ENCODE peak calls at places on chromosome 11, in nine cellular contexts. X is AG09319, E is nephron progenitor cell, O is AG04450, J is foreskin fibroblast, S is astrocyte of the cerebellum, W is IMR-90, N is pancreas, G is BE2C. I is an unnamed sample.

GRCh38 chr11:60336767-60337391 is 9.8 kb downstream of the MS4A6E start:
- DNase-seq in X (no peak), E (no peak), O (no peak), J (no peak), S (no peak), W (no peak), N (no peak), G (no peak), I (no peak)

GRCh38 chr11:8382436-8383053 is 118.9 kb upstream of the LMO1 start:
- DNase-seq in X (no peak), E (no peak), O (no peak), J (peak), S (peak), W (peak), N (no peak), G (no peak), I (no peak)

GRCh38 chr11:6404341-6405038 is 14.2 kb downstream of the SMPD1 start:
- DNase-seq in X (no peak), E (no peak), O (no peak), J (peak), S (no peak), W (peak), N (no peak), G (no peak), I (no peak)

GRCh38 chr11:45927332-45927683 is 4.9 kb downstream of the LARGE2 start:
- DNase-seq in X (no peak), E (no peak), O (no peak), J (no peak), S (no peak), W (no peak), N (peak), G (no peak), I (no peak)

GRCh38 chr11:61793084-61793828 is 545 bp downstream of the FEN1 start:
- DNase-seq in X (no peak), E (no peak), O (no peak), J (peak), S (no peak), W (no peak), N (no peak), G (no peak), I (no peak)

GRCh38 chr11:70156291-70157037 is 46.6 kb upstream of the FADD start:
- DNase-seq in X (no peak), E (no peak), O (no peak), J (no peak), S (no peak), W (no peak), N (no peak), G (no peak), I (no peak)

GRCh38 chr11:71373791-71374454 is 74.3 kb downstream of the DHCR7 start:
- DNase-seq in X (no peak), E (no peak), O (no peak), J (no peak), S (no peak), W (no peak), N (no peak), G (no peak), I (no peak)

GRCh38 chr11:44192701-44193100 is 97.2 kb downstream of the EXT2 start:
- DNase-seq in X (no peak), E (no peak), O (no peak), J (no peak), S (no peak), W (no peak), N (no peak), G (no peak), I (no peak)

GRCh38 chr11:12526789-12527188 is 147.4 kb upstream of the TEAD1 start:
- DNase-seq in X (no peak), E (no peak), O (no peak), J (peak), S (peak), W (peak), N (no peak), G (peak), I (no peak)

GRCh38 chr11:120342226-120342625 is 6.0 kb downstream of the ARHGEF12 start:
- DNase-seq in X (no peak), E (no peak), O (no peak), J (no peak), S (no peak), W (no peak), N (no peak), G (no peak), I (no peak)

GRCh38 chr11:34830648-34831047 is 85.5 kb downstream of the APIP start:
- DNase-seq in X (no peak), E (no peak), O (peak), J (peak), S (no peak), W (peak), N (no peak), G (peak), I (no peak)

GRCh38 chr11:46003647-46004046 is 81.2 kb downstream of the LARGE2 start:
- DNase-seq in X (peak), E (no peak), O (no peak), J (no peak), S (no peak), W (peak), N (no peak), G (no peak), I (no peak)

GRCh38 chr11:102120006-102120405 is 9.8 kb downstream of the YAP1 start:
- DNase-seq in X (no peak), E (no peak), O (no peak), J (peak), S (no peak), W (peak), N (no peak), G (no peak), I (no peak)

GRCh38 chr11:73198677-73199076 is 19.4 kb upstream of the P2RY2 start:
- DNase-seq in X (no peak), E (no peak), O (no peak), J (peak), S (no peak), W (no peak), N (no peak), G (no peak), I (no peak)

GRCh38 chr11:82927264-82927880 is 25.8 kb downstream of the DDIAS start:
- DNase-seq in X (peak), E (peak), O (peak), J (peak), S (peak), W (peak), N (no peak), G (peak), I (no peak)

GRCh38 chr11:45182902-45183301 is 36.5 kb downstream of the PRDM11 start:
- DNase-seq in X (no peak), E (no peak), O (no peak), J (peak), S (no peak), W (peak), N (no peak), G (peak), I (peak)

GRCh38 chr11:44911031-44911814 is 39.5 kb downstream of the TP53I11 start:
- DNase-seq in X (peak), E (peak), O (peak), J (peak), S (peak), W (peak), N (no peak), G (peak), I (peak)

GRCh38 chr11:44863231-44863630 is 87.5 kb downstream of the TP53I11 start:
- DNase-seq in X (no peak), E (no peak), O (no peak), J (no peak), S (no peak), W (no peak), N (no peak), G (no peak), I (no peak)

GRCh38 chr11:64842366-64842759 is 2.1 kb downstream of the CDC42BPG start:
- DNase-seq in X (no peak), E (no peak), O (no peak), J (no peak), S (no peak), W (no peak), N (peak), G (no peak), I (no peak)

GRCh38 chr11:125376117-125376516 is 119.9 kb downstream of the FEZ1 start:
- DNase-seq in X (no peak), E (no peak), O (no peak), J (no peak), S (no peak), W (no peak), N (no peak), G (no peak), I (no peak)

GRCh38 chr11:69799582-69799981 is 19.6 kb downstream of the FGF3 start:
- DNase-seq in X (no peak), E (no peak), O (no peak), J (peak), S (no peak), W (peak), N (no peak), G (peak), I (no peak)

GRCh38 chr11:62245271-62245753 is 3.3 kb downstream of the SCGB1D2 start:
- DNase-seq in X (no peak), E (peak), O (no peak), J (peak), S (peak), W (peak), N (no peak), G (peak), I (peak)

GRCh38 chr11:93053864-93054263 is 84.4 kb downstream of the MTNR1B start:
- DNase-seq in X (no peak), E (no peak), O (no peak), J (no peak), S (no peak), W (no peak), N (no peak), G (no peak), I (no peak)

GRCh38 chr11:77068461-77069335 is 1.9 kb downstream of the CAPN5 start:
- DNase-seq in X (no peak), E (no peak), O (no peak), J (no peak), S (no peak), W (no peak), N (no peak), G (no peak), I (no peak)

GRCh38 chr11:19595840-19596751 is 116.5 kb upstream of the NAV2 start:
- DNase-seq in X (no peak), E (no peak), O (peak), J (peak), S (peak), W (peak), N (no peak), G (peak), I (no peak)

GRCh38 chr11:116811194-116811593 is 11.9 kb downstream of the APOA4 start:
- DNase-seq in X (no peak), E (no peak), O (no peak), J (no peak), S (no peak), W (no peak), N (no peak), G (no peak), I (no peak)

GRCh38 chr11:61163714-61164609 is 2.7 kb upstream of the VPS37C start:
- DNase-seq in X (no peak), E (no peak), O (no peak), J (no peak), S (no peak), W (no peak), N (no peak), G (no peak), I (no peak)

GRCh38 chr11:12215192-12215591 is 104.8 kb downstream of the MICAL2 start:
- DNase-seq in X (no peak), E (peak), O (no peak), J (no peak), S (no peak), W (no peak), N (no peak), G (no peak), I (no peak)

GRCh38 chr11:123487157-123487744 is 57.2 kb downstream of the GRAMD1B start:
- DNase-seq in X (no peak), E (no peak), O (no peak), J (no peak), S (no peak), W (no peak), N (no peak), G (no peak), I (no peak)

GRCh38 chr11:126968915-126969314 is 31.7 kb downstream of the KIRREL3 start:
- DNase-seq in X (no peak), E (no peak), O (no peak), J (peak), S (no peak), W (peak), N (no peak), G (no peak), I (peak)

GRCh38 chr11:122656631-122657101 is 1.1 kb downstream of the UBASH3B start:
- DNase-seq in X (no peak), E (peak), O (no peak), J (no peak), S (no peak), W (peak), N (peak), G (no peak), I (peak)

GRCh38 chr11:89119426-89119825 is 53.6 kb upstream of the GRM5 start:
- DNase-seq in X (no peak), E (no peak), O (no peak), J (no peak), S (no peak), W (no peak), N (no peak), G (no peak), I (no peak)

GRCh38 chr11:89125298-89125697 is 52.4 kb upstream of the TYR start:
- DNase-seq in X (no peak), E (no peak), O (no peak), J (no peak), S (no peak), W (no peak), N (no peak), G (no peak), I (no peak)
- TF ChIP-seq CTCF in X (no peak), E (no peak), O (no peak), J (no peak), S (no peak), W (no peak), N (no peak), G (no peak), I (no peak)

GRCh38 chr11:86621854-86622253 is 50.6 kb downstream of the ME3 start:
- DNase-seq in X (no peak), E (no peak), O (no peak), J (no peak), S (no peak), W (no peak), N (no peak), G (no peak), I (no peak)
- TF ChIP-seq CTCF in X (no peak), E (no peak), O (no peak), J (no peak), S (no peak), W (no peak), N (no peak), G (no peak), I (no peak)

GRCh38 chr11:3825473-3826154 is 15.1 kb downstream of the RHOG start:
- DNase-seq in X (no peak), E (no peak), O (no peak), J (no peak), S (no peak), W (no peak), N (no peak), G (no peak), I (no peak)

GRCh38 chr11:3823303-3823702 is 14.9 kb downstream of the PGAP2 start:
- DNase-seq in X (peak), E (no peak), O (peak), J (peak), S (peak), W (peak), N (no peak), G (no peak), I (no peak)

GRCh38 chr11:3823762-3824506 is 15.6 kb downstream of the PGAP2 start:
- DNase-seq in X (no peak), E (no peak), O (no peak), J (no peak), S (no peak), W (no peak), N (no peak), G (no peak), I (no peak)

GRCh38 chr11:3826721-3827120 is 14.0 kb downstream of the RHOG start:
- DNase-seq in X (no peak), E (no peak), O (no peak), J (no peak), S (no peak), W (no peak), N (no peak), G (no peak), I (no peak)

DNA sequence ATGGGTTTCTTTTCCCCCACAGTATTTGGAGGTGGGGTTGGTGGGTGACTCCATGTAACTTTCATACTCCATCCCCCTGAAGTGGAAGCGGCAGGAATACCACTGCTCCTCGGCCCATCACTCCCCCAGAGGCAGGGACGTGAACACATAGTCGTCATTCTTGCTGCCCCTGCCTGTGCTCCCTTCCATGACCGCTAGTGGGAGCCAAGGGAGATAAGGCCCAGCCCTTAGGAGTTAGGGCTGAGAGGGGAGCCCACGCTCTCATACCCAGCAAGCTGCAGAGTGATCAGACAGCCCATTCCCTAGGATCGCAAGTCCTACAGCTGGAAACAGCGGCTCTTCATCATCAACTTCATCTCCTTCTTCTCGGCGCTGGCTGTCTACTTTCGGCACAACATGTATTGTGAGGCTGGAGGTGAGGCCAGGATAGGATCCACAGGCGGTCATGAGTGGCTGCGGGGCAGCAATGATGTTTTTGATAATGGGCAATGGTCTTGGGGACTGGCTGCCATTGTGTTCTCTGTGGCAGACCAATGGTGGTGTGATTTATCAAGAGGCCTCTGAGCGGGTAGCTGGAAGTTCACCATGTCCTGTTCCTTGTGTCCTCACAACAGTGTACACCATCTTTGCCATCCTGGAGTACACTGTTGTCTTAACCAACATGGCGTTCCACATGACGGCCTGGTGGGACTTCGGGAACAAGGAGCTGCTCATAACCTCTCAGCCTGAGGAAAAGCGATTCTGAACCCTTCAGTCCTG is 15.9 kb downstream of the RHOG start:
- DNase-seq in X (no peak), E (peak), O (no peak), J (peak), S (no peak), W (no peak), N (peak), G (peak), I (peak)
- TF ChIP-seq CTCF in X (peak), E (peak), O (peak), J (peak), S (peak), W (peak), N (peak), G (peak), I (peak)

GRCh38 chr11:114317738-114318137 is 21.5 kb downstream of the NNMT start:
- DNase-seq in X (peak), E (peak), O (peak), J (peak), S (no peak), W (peak), N (no peak), G (peak), I (peak)
- TF ChIP-seq CTCF in X (peak), E (peak), O (peak), J (peak), S (peak), W (peak), N (no peak), G (peak), I (no peak)

DNA sequence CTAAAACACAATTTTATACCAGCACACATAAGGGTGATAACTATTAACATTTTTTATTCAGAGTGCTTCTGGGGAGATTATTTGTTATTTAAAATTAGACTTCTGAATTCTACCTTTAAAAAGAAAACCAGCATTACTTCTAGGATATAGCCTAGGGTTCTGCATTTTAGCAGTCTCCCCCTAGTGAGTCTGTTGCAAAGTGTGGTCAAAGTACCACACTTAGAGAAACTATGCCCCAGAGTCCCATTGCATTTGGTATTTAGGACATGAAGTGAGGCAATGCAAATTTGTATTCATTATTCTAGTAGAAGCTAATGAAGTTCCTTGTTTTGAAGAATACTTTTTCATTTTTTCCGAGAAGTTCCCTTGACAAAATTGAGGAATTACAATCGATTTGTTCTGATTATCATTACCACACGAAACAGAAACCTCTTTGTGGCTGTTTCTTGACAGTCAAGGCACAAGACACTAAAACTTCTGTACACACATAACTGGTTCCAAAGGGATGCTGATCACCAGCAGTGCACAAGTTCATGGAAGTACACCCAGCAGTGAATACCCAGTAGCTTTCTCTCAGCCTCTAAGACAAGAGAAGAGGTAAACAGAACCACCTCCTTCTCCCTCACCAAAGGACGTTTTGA is 27.4 kb upstream of the CCDC34 start:
- DNase-seq in X (no peak), E (no peak), O (no peak), J (no peak), S (no peak), W (no peak), N (no peak), G (no peak), I (no peak)
- TF ChIP-seq CTCF in X (no peak), E (no peak), O (no peak), J (no peak), S (no peak), W (no peak), N (no peak), G (no peak), I (no peak)

GRCh38 chr11:37107415-37107814 is 509.4 kb upstream of the RAG2 start:
- DNase-seq in X (no peak), E (no peak), O (no peak), J (no peak), S (no peak), W (no peak), N (no peak), G (no peak), I (no peak)
- TF ChIP-seq CTCF in X (no peak), E (no peak), O (peak), J (no peak), S (no peak), W (peak), N (no peak), G (no peak), I (peak)

DNA sequence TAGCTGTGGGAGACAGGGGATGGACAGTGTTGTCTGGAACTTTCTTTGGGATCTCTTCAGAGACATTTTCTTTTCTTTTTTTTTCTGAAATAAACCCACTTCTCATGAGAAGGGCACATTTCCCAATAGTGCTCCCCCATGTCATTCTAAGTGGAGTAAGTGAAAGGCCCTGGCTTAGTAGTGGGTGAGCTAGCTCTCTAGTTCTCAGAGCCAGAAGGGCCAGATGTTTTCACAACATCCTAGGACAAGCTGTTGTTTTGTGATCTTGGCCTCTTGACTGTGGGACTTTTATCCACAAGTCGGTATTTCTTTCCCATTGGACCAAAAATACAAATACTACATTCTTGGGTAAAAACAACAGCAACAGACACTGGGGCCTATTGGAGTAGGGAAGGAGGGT is 607.7 kb upstream of the TENM4 start:
- DNase-seq in X (no peak), E (no peak), O (no peak), J (no peak), S (no peak), W (no peak), N (no peak), G (no peak), I (no peak)
- TF ChIP-seq CTCF in X (no peak), E (no peak), O (no peak), J (no peak), S (no peak), W (no peak), N (no peak), G (no peak), I (no peak)

I was measured in endothelial cell.